ENCODE peak calls at places on chromosome 3, in six cellular contexts. One of them, this sample, is unnamed.

GRCh38 chr3:179663093-179663492 is 10.3 kb downstream of the USP13 start:
- DNase-seq in endothelial cell of umbilical vein: no peak
- DNase-seq in PC-3: no peak
- DNase-seq in IMR-90: no peak
- DNase-seq in GM23338: no peak
- DNase-seq in SK-N-SH: no peak
- DNase-seq in this sample: no peak

GRCh38 chr3:9178697-9179096 is 70.7 kb downstream of the SRGAP3 start:
- DNase-seq in endothelial cell of umbilical vein: no peak
- DNase-seq in PC-3: no peak
- DNase-seq in IMR-90: no peak
- DNase-seq in GM23338: no peak
- DNase-seq in SK-N-SH: no peak
- DNase-seq in this sample: peak; percentile 7

GRCh38 chr3:120567370-120568197 is 28.6 kb upstream of the NDUFB4 start:
- DNase-seq in endothelial cell of umbilical vein: peak; percentile 70
- DNase-seq in PC-3: peak; percentile 70
- DNase-seq in IMR-90: peak; percentile 47
- DNase-seq in GM23338: peak; percentile 59
- DNase-seq in SK-N-SH: peak; percentile 63
- DNase-seq in this sample: no peak

GRCh38 chr3:146156801-146157310 is 4.1 kb downstream of the PLOD2 start:
- DNase-seq in endothelial cell of umbilical vein: peak; percentile 58
- DNase-seq in PC-3: peak; percentile 55
- DNase-seq in IMR-90: no peak
- DNase-seq in GM23338: no peak
- DNase-seq in SK-N-SH: no peak
- DNase-seq in this sample: no peak

GRCh38 chr3:93910085-93910484 is 63.6 kb downstream of the PROS1 start:
- DNase-seq in endothelial cell of umbilical vein: no peak
- DNase-seq in PC-3: no peak
- DNase-seq in IMR-90: no peak
- DNase-seq in GM23338: no peak
- DNase-seq in SK-N-SH: no peak
- DNase-seq in this sample: no peak

GRCh38 chr3:60912876-60913275 is 338.4 kb downstream of the FHIT start:
- DNase-seq in endothelial cell of umbilical vein: no peak
- DNase-seq in PC-3: peak; percentile 47
- DNase-seq in IMR-90: no peak
- DNase-seq in GM23338: no peak
- DNase-seq in SK-N-SH: no peak
- DNase-seq in this sample: no peak

GRCh38 chr3:143726727-143727126 is 121.5 kb downstream of the SLC9A9 start:
- DNase-seq in endothelial cell of umbilical vein: no peak
- DNase-seq in PC-3: no peak
- DNase-seq in IMR-90: no peak
- DNase-seq in GM23338: no peak
- DNase-seq in SK-N-SH: no peak
- DNase-seq in this sample: no peak

GRCh38 chr3:128491071-128491899 is 1.7 kb downstream of the GATA2 start:
- DNase-seq in endothelial cell of umbilical vein: peak; percentile 50
- DNase-seq in PC-3: peak; percentile 30
- DNase-seq in IMR-90: no peak
- DNase-seq in GM23338: no peak
- DNase-seq in SK-N-SH: no peak
- DNase-seq in this sample: no peak

GRCh38 chr3:195095704-195096036 is 175.3 kb downstream of the XXYLT1 start:
- DNase-seq in endothelial cell of umbilical vein: no peak
- DNase-seq in PC-3: peak; percentile 56
- DNase-seq in IMR-90: peak; percentile 52
- DNase-seq in GM23338: no peak
- DNase-seq in SK-N-SH: no peak
- DNase-seq in this sample: no peak

GRCh38 chr3:116139607-116140006 is 305.7 kb downstream of the LSAMP start:
- DNase-seq in endothelial cell of umbilical vein: no peak
- DNase-seq in PC-3: no peak
- DNase-seq in IMR-90: peak; percentile 26
- DNase-seq in GM23338: no peak
- DNase-seq in SK-N-SH: no peak
- DNase-seq in this sample: no peak

GRCh38 chr3:124846189-124846588 is 41.0 kb downstream of the ITGB5 start:
- DNase-seq in endothelial cell of umbilical vein: peak; percentile 7
- DNase-seq in PC-3: no peak
- DNase-seq in IMR-90: peak; percentile 78
- DNase-seq in GM23338: no peak
- DNase-seq in SK-N-SH: no peak
- DNase-seq in this sample: no peak

GRCh38 chr3:191070201-191070600 is 128.8 kb upstream of the OSTN start:
- DNase-seq in endothelial cell of umbilical vein: no peak
- DNase-seq in PC-3: peak; percentile 94
- DNase-seq in IMR-90: peak; percentile 95
- DNase-seq in GM23338: no peak
- DNase-seq in SK-N-SH: no peak
- DNase-seq in this sample: no peak

GRCh38 chr3:8873740-8874139 is 89.5 kb downstream of the RAD18 start:
- DNase-seq in endothelial cell of umbilical vein: no peak
- DNase-seq in PC-3: no peak
- DNase-seq in IMR-90: peak; percentile 43
- DNase-seq in GM23338: no peak
- DNase-seq in SK-N-SH: no peak
- DNase-seq in this sample: no peak

GRCh38 chr3:37279858-37280257 is 105.5 kb upstream of the LRRFIP2 start:
- DNase-seq in endothelial cell of umbilical vein: peak; percentile 54
- DNase-seq in PC-3: no peak
- DNase-seq in IMR-90: no peak
- DNase-seq in GM23338: no peak
- DNase-seq in SK-N-SH: no peak
- DNase-seq in this sample: no peak

GRCh38 chr3:37279226-37279625 is 104.8 kb upstream of the LRRFIP2 start:
- DNase-seq in endothelial cell of umbilical vein: no peak
- DNase-seq in PC-3: no peak
- DNase-seq in IMR-90: peak; percentile 28
- DNase-seq in GM23338: no peak
- DNase-seq in SK-N-SH: peak; percentile 47
- DNase-seq in this sample: no peak

GRCh38 chr3:37287776-37288175 is 113.4 kb upstream of the LRRFIP2 start:
- DNase-seq in endothelial cell of umbilical vein: peak; percentile 86
- DNase-seq in PC-3: peak; percentile 69
- DNase-seq in IMR-90: peak; percentile 42
- DNase-seq in GM23338: no peak
- DNase-seq in SK-N-SH: no peak
- DNase-seq in this sample: no peak

DNA sequence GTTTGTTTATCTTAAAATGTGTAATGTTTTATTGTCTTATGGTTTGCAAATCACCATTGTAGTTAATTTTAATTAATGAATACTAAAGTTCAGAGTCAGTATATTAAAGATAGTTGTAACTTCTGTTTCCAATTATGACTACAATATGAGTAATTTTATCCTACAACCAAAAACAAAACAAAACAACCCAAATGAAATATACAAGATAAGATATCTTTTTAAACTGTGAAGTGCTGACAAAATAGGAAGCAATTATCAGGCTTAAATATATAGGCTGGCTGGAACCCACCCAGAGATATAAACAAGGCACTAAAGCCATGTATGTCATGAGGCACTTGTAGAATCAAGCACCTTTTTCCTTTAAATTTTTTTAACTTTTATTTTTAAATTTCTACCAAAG is 108.6 kb upstream of the LRRFIP2 start:
- DNase-seq in endothelial cell of umbilical vein: peak; percentile 25
- DNase-seq in PC-3: no peak
- DNase-seq in IMR-90: peak; percentile 26
- DNase-seq in GM23338: no peak
- DNase-seq in SK-N-SH: no peak
- DNase-seq in this sample: no peak
- H4K20me1 ChIP-seq in endothelial cell of umbilical vein: peaks cover 6% of the 10 kb centered on the region
- H4K20me1 ChIP-seq in PC-3: peaks cover 6% of the 10 kb centered on the region
- H4K20me1 ChIP-seq in IMR-90: peaks cover 40% of the 10 kb centered on the region
- H4K20me1 ChIP-seq in GM23338: peaks cover 3% of the 10 kb centered on the region
- H4K20me1 ChIP-seq in SK-N-SH: peaks cover 16% of the 10 kb centered on the region
- H4K20me1 ChIP-seq in this sample: peaks cover 3% of the 10 kb centered on the region

GRCh38 chr3:183714622-183715021 is 17.0 kb downstream of the YEATS2 start:
- DNase-seq in endothelial cell of umbilical vein: no peak
- DNase-seq in PC-3: no peak
- DNase-seq in IMR-90: no peak
- DNase-seq in GM23338: no peak
- DNase-seq in SK-N-SH: no peak
- DNase-seq in this sample: no peak

GRCh38 chr3:183710231-183710630 is 12.6 kb downstream of the YEATS2 start:
- DNase-seq in endothelial cell of umbilical vein: no peak
- DNase-seq in PC-3: no peak
- DNase-seq in IMR-90: peak; percentile 62
- DNase-seq in GM23338: no peak
- DNase-seq in SK-N-SH: no peak
- DNase-seq in this sample: no peak

DNA sequence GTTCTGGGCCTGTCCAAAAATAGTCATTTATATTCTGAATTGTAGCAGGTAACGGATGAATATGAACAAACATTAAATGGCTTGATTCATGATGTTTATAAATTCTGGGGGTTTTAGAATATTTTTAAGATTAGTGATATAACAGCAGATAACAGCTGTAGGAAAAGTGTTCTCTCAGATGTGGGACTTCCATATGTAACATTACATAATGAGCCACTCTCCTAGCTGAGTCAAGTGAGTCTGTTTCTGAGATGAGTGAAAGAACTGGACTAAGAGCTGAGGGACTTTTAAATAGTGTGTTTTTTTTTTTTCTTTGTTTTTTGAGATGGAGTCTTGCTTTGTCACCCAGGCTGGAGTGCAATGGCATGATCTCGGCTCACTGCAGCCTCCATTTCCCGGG is 13.9 kb downstream of the YEATS2 start:
- DNase-seq in endothelial cell of umbilical vein: no peak
- DNase-seq in PC-3: no peak
- DNase-seq in IMR-90: peak; percentile 69
- DNase-seq in GM23338: no peak
- DNase-seq in SK-N-SH: no peak
- DNase-seq in this sample: no peak
- H4K20me1 ChIP-seq in endothelial cell of umbilical vein: peaks cover 8% of the 10 kb centered on the region
- H4K20me1 ChIP-seq in PC-3: no peaks in the 10 kb centered on the region
- H4K20me1 ChIP-seq in IMR-90: peaks cover 66% of the 10 kb centered on the region
- H4K20me1 ChIP-seq in GM23338: peaks cover 50% of the 10 kb centered on the region
- H4K20me1 ChIP-seq in SK-N-SH: peaks cover 75% of the 10 kb centered on the region
- H4K20me1 ChIP-seq in this sample: peaks cover 51% of the 10 kb centered on the region

DNA sequence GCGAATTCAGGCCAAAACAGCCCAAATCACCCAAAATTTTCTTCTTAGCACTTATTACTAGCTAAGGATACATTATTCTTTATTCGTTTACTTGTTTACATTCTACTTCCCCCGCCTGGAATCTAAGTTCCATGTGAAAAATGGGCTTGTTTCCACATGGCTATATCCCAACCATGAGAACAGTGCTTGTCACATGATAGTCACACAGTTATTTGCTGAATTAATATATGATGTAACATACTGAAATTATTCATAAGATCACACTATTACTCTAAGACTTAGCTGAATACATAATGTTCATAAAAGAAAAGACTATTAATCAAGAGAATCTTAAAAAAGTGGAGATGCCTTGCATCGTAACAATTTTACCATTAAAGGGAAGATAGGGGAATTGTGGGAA is 6.6 kb downstream of the PBRM1 start:
- DNase-seq in endothelial cell of umbilical vein: no peak
- DNase-seq in PC-3: no peak
- DNase-seq in IMR-90: no peak
- DNase-seq in GM23338: no peak
- DNase-seq in SK-N-SH: no peak
- DNase-seq in this sample: no peak
- H4K20me1 ChIP-seq in endothelial cell of umbilical vein: peaks cover 2% of the 10 kb centered on the region
- H4K20me1 ChIP-seq in PC-3: no peaks in the 10 kb centered on the region
- H4K20me1 ChIP-seq in IMR-90: peaks cover 11% of the 10 kb centered on the region
- H4K20me1 ChIP-seq in GM23338: no peaks in the 10 kb centered on the region
- H4K20me1 ChIP-seq in SK-N-SH: no peaks in the 10 kb centered on the region
- H4K20me1 ChIP-seq in this sample: peaks cover 20% of the 10 kb centered on the region

DNA sequence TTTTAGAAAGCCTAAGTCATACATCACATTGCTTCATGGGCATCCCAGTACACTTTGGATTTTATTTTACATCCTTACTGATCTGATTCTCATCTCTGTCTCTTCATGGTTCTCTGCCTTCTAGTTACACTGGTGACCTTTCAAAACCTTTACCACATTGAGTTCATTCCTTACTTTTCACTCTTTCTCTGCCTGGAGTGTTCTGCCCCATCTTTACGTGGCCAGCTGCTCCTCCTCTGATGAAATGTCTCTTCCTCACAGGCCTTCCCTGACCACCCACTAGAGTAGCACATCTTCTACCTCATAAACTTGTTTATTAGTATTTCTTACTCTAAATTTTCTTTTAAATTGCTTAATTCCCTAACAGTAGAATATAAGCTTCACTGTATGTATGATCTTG is 17.7 kb downstream of the CTNNB1 start:
- DNase-seq in endothelial cell of umbilical vein: no peak
- DNase-seq in PC-3: peak; percentile 10
- DNase-seq in IMR-90: no peak
- DNase-seq in GM23338: no peak
- DNase-seq in SK-N-SH: no peak
- DNase-seq in this sample: no peak
- H4K20me1 ChIP-seq in endothelial cell of umbilical vein: peaks cover 48% of the 10 kb centered on the region
- H4K20me1 ChIP-seq in PC-3: peaks cover 92% of the 10 kb centered on the region
- H4K20me1 ChIP-seq in IMR-90: peaks cover 92% of the 10 kb centered on the region
- H4K20me1 ChIP-seq in GM23338: peaks cover 66% of the 10 kb centered on the region
- H4K20me1 ChIP-seq in SK-N-SH: peaks cover 99% of the 10 kb centered on the region
- H4K20me1 ChIP-seq in this sample: peaks cover 97% of the 10 kb centered on the region

DNA sequence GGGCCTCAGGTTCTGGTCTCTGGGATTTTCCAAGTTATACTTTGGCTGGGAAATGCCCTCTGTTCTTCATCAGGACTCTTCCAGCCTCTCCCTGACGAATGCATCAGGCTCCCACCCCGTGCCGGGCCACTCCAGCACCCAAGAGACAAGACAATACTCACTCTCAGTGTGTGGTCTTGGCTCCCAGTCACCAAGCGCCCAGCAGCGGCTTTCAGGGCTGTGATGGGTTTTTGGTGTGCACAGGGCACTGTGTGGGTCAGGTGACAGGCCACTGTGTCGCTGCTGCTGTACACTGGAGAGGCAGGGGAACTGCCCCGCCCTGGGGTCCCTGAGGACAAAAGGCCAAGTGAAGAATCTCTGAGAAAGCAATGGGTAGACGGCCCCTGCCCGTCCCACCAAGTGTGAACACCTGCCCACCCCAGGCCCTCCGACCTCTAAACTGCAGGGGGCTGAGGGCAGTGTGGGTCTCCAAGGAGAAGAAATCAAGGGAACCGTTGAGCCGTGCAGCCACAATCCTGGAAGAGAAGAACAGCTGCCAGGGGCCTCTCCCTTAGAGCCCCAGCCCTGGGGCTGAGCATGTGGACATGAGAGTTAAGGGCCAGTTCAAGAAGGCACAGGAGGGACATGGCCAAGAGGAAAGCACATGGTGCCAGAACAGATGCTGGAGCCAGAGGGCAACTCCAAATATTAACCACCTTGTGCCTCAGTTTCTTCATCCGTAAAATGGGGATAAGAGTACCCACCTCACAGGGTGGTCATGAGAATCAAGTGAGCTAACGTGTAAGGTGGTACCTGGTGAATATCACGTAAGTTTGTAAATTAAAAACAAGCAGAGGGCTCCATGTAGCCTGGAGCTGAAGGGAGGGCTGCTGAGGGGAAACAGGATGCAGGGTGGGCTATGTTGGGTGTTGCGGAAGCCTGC is 34.1 kb downstream of the PTPN23 start:
- DNase-seq in endothelial cell of umbilical vein: no peak
- DNase-seq in PC-3: no peak
- DNase-seq in IMR-90: no peak
- DNase-seq in GM23338: no peak
- DNase-seq in SK-N-SH: no peak
- DNase-seq in this sample: no peak
- H4K20me1 ChIP-seq in endothelial cell of umbilical vein: no peaks in the 10 kb centered on the region
- H4K20me1 ChIP-seq in PC-3: no peaks in the 10 kb centered on the region
- H4K20me1 ChIP-seq in IMR-90: peaks cover 19% of the 10 kb centered on the region
- H4K20me1 ChIP-seq in GM23338: peaks cover 6% of the 10 kb centered on the region
- H4K20me1 ChIP-seq in SK-N-SH: no peaks in the 10 kb centered on the region
- H4K20me1 ChIP-seq in this sample: peaks cover 24% of the 10 kb centered on the region

GRCh38 chr3:177065285-177066028 is 131.8 kb downstream of the TBL1XR1 start:
- DNase-seq in endothelial cell of umbilical vein: no peak
- DNase-seq in PC-3: no peak
- DNase-seq in IMR-90: no peak
- DNase-seq in GM23338: no peak
- DNase-seq in SK-N-SH: no peak
- DNase-seq in this sample: no peak
- H4K20me1 ChIP-seq in endothelial cell of umbilical vein: peaks cover 14% of the 10 kb centered on the region
- H4K20me1 ChIP-seq in PC-3: peaks cover 14% of the 10 kb centered on the region
- H4K20me1 ChIP-seq in IMR-90: peaks cover 43% of the 10 kb centered on the region
- H4K20me1 ChIP-seq in GM23338: peaks cover 25% of the 10 kb centered on the region
- H4K20me1 ChIP-seq in SK-N-SH: peaks cover 63% of the 10 kb centered on the region
- H4K20me1 ChIP-seq in this sample: peaks cover 30% of the 10 kb centered on the region